ENCODE peak calls at places on chromosomes 13 and 19, in four cellular contexts. Q is choroid plexus epithelial cell, P is uterus, H is AG09319. Z is an unnamed sample.

GRCh38 chr13:49627831-49628652 is at the start of gene ARL11:
- DNase-seq in Q (no peak), P (no peak), H (no peak), Z (no peak)

GRCh38 chr19:58038688-58039204 is 4.9 kb downstream of the ZSCAN1 start:
- DNase-seq in H (no peak), Q (no peak), P (no peak), Z (peak; percentile 34)

GRCh38 chr13:40624338-40624737 is 42.1 kb downstream of the FOXO1 start:
- DNase-seq in P (no peak), H (no peak), Q (peak; percentile 54), Z (peak; percentile 26)

GRCh38 chr19:6021878-6022569 is 44.1 kb upstream of the RANBP3 start:
- DNase-seq in P (peak; percentile 79), Q (peak; percentile 91), H (peak; percentile 16), Z (peak; percentile 64)

GRCh38 chr13:46982856-46983582 is 86.2 kb upstream of the HTR2A start:
- DNase-seq in Q (no peak), P (no peak), H (no peak), Z (no peak)

GRCh38 chr13:75481176-75482069 is 546 bp downstream of the TBC1D4 start:
- DNase-seq in P (peak; percentile 25), H (no peak), Q (no peak), Z (peak; percentile 73)

GRCh38 chr19:42658148-42658547 is 63.4 kb upstream of the CEACAM8 start:
- DNase-seq in P (no peak), Q (peak; percentile 4), H (no peak), Z (peak; percentile 29)

GRCh38 chr19:29812080-29812880 is 489 bp downstream of the CCNE1 start:
- DNase-seq in P (no peak), H (no peak), Q (no peak), Z (peak; percentile 7)

GRCh38 chr19:7515091-7515470 is 822 bp upstream of the ZNF358 start:
- DNase-seq in Q (no peak), P (no peak), H (no peak), Z (peak; percentile 43)

GRCh38 chr13:45630791-45631190 is 15.3 kb upstream of the ERICH6B start:
- DNase-seq in P (no peak), H (no peak), Q (no peak), Z (no peak)

GRCh38 chr13:32745509-32745908 is 159.3 kb downstream of the PDS5B start:
- DNase-seq in P (no peak), H (no peak), Q (no peak), Z (no peak)

GRCh38 chr13:49840667-49841066 is 48.2 kb upstream of the KPNA3 start:
- DNase-seq in H (no peak), Q (no peak), P (no peak), Z (no peak)

GRCh38 chr13:40672310-40673060 is 6.0 kb upstream of the FOXO1 start:
- DNase-seq in Q (peak; percentile 88), H (peak; percentile 22), P (no peak), Z (peak; percentile 86)

GRCh38 chr13:85974604-85975366 is 175.6 kb upstream of the SLITRK6 start:
- DNase-seq in Q (peak; percentile 66), H (no peak), P (no peak), Z (no peak)

GRCh38 chr19:7340959-7341837 is 7.5 kb upstream of the ARHGEF18 start:
- DNase-seq in Q (peak; percentile 81), P (peak; percentile 85), H (peak; percentile 35), Z (peak; percentile 83)

GRCh38 chr13:101473458-101473857 is 21.0 kb downstream of the ITGBL1 start:
- DNase-seq in P (no peak), H (peak; percentile 60), Q (peak; percentile 93), Z (peak; percentile 96)

DNA sequence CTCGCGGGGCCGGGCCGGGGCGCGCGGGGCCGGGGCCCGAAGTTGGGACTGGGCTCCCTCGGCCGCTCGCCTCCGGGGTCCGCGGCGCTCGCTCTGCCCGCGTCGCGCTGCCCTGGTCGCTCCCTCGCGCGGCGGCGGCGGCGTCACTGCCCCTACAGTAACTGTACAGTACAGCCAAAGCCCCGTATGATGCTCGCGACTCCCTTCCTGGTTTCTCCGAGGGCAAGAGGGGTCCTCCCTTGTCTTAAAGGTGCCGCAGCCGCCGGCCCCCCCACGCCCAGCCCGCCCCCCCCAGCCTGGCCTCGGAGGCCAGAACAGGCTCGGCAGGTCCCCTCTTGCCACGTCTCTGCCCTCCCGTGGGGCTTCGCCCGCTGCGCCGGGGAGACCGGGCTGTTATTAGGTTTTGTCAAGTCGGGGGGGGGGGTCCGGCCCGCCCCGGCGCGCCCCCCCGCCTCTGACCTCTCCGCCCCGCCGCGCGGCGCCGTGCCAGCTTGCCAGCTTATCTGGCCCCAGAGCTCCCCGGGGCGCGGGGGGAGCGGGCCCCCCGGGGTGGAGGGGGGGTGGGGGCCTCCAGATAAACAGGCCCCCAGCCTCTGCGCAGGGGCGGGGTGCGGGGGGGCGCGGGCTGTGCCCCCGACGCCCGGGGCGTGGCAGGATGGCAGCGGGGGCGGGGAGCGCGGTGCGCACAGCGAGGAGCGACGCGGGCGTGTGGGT is at the start of gene ZBTB7A:
- DNase-seq in H (peak; percentile 36), Q (peak; percentile 60), P (peak; percentile 88), Z (peak; percentile 66)
- TF ChIP-seq CTCF in H (no peak), Q (no peak), P (no peak), Z (no peak)

GRCh38 chr19:2089001-2089711 is 7.0 kb downstream of the MOB3A start:
- DNase-seq in H (no peak), Q (peak; percentile 56), P (no peak), Z (peak; percentile 49)
- TF ChIP-seq CTCF in H (no peak), Q (no peak), P (no peak), Z (no peak)

DNA sequence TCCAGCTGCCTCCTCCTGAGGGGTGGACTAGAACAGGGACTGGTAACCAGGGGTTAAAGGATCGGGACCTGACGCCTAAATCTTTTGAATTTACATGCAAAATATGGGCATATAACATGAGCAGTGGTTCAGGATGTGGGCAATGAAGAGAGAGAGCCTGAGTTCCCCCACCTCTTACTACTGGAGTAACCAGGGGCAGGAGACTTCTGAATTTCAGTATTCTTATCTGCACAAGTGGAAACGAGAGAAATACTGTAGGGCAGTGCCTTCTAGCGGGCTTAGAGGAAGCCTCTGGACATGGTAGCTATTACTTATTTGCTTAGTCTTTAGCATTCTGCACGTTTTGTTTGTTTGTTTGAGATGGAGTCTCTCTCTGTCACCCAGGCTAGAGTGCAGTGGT is 26.3 kb downstream of the BCAT2 start:
- DNase-seq in Q (peak; percentile 62), P (no peak), H (no peak), Z (no peak)
- TF ChIP-seq CTCF in Q (peak; percentile 61), P (no peak), H (peak; percentile 20), Z (no peak)

DNA sequence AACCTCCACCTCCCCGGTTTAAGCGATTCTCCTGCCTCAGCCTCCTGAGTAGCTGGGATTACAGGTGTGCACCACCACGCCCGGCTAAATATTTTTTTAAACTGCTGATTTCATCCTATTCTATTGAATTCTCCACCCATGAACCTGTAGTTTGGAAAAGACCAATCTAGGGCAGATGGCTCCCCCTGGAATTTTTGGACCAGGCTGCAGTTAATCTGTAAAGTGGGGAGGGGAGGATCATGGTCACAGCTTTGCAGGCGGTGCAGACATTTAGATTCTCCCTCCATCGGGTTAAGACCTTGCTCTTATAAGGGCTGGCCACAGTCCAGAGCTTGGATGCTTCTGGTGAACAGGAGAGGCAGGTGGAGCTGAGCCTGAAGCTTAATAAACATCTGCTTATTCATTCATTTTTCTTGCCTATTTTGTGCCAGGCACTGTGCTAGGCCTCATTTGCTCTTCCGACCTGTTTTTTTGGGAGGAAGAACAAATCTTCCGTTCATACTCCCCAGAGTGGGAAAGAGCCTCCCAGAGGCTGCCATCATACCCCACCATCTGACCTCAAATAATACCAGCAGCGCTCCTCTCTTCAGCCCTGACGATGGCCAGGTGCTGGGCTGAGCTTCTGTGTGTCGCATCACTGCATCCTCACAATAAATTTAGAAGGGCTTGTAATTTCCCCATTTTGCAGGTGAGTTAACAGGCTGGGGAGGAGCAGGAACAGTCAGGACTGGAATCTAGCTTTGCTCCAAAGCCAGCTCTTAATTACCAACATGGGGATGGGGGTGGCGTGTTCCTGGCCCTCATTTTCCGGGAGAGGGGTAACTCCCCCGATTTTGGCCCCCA is 902 bp upstream of the CCDC106 start:
- DNase-seq in P (no peak), H (no peak), Q (no peak), Z (no peak)
- TF ChIP-seq CTCF in P (no peak), H (no peak), Q (no peak), Z (no peak)

DNA sequence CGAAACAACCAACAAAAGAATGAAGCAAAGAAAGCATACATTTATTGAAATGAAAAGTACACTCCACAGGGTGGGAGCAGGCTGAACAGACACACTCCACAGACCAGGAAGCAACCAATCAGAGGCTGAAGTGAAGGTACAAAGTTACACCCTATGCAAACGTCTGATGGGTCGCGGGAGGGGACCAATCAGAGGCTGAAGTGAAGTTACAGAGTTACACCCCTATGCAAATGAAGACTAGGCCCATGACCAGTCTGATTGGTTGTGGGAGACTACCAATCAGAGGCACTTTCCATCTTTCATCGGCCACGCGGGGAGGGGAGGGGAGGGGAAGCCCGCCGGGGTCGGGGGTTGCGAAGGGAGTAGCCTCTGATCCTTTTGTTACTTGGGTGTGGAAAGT is 12.4 kb upstream of the FBL start:
- DNase-seq in P (peak; percentile 55), H (no peak), Q (no peak), Z (no peak)
- TF ChIP-seq CTCF in P (no peak), H (no peak), Q (no peak), Z (no peak)

GRCh38 chr13:81487151-81487550 is 1146.2 kb upstream of the SPRY2 start:
- DNase-seq in H (no peak), Q (peak; percentile 81), P (no peak), Z (no peak)
- TF ChIP-seq CTCF in H (no peak), Q (peak; percentile 62), P (no peak), Z (no peak)

Z was measured in foreskin fibroblast.